ENCODE peak calls at places on chromosome 20, in five cellular contexts. C is PC-3, Z is stomach, T is lower lobe of right lung, K is body of pancreas. D is an unnamed sample.
A peak's percentile ranks its signal among the peaks of the same experiment; 100 is the strongest.

GRCh38 chr20:22686097-22686496 is 101.7 kb upstream of the FOXA2 start:
- DNase-seq in K (peak; percentile 63), Z (peak; percentile 61), T (peak; percentile 68), C (peak; percentile 82), D (peak; percentile 56)

GRCh38 chr20:1674361-1674760 is 16.8 kb upstream of the SIRPG start:
- DNase-seq in C (no peak), T (no peak), K (no peak), Z (peak; percentile 29), D (peak; percentile 20)

GRCh38 chr20:36248836-36249235 is 12.6 kb downstream of the AAR2 start:
- DNase-seq in C (peak; percentile 46), T (no peak), K (no peak), Z (no peak), D (no peak)

GRCh38 chr20:14434379-14435136 is 97.1 kb upstream of the FLRT3 start:
- DNase-seq in T (no peak), K (no peak), Z (no peak), C (peak; percentile 87), D (no peak)

GRCh38 chr20:10502098-10502526 is 67.0 kb downstream of the SLX4IP start:
- DNase-seq in C (no peak), T (no peak), Z (no peak), K (no peak), D (no peak)

GRCh38 chr20:52645822-52646221 is 326.3 kb upstream of the TSHZ2 start:
- DNase-seq in C (no peak), T (no peak), Z (no peak), K (no peak), D (no peak)

GRCh38 chr20:45402946-45403345 is 5.1 kb upstream of the DBNDD2 start:
- DNase-seq in K (no peak), T (no peak), Z (no peak), C (peak; percentile 28), D (no peak)

GRCh38 chr20:16518068-16518783 is 55.0 kb downstream of the KIF16B start:
- DNase-seq in Z (peak; percentile 52), C (peak; percentile 78), K (peak; percentile 53), T (no peak), D (no peak)

GRCh38 chr20:64001607-64002011 is 20.7 kb downstream of the PRPF6 start:
- DNase-seq in K (peak; percentile 46), T (no peak), Z (no peak), C (no peak), D (no peak)

GRCh38 chr20:60087563-60088105 is 129.4 kb downstream of the CDH26 start:
- DNase-seq in Z (no peak), K (no peak), T (no peak), C (no peak), D (no peak)

GRCh38 chr20:47454298-47455132 is 47.2 kb upstream of the NCOA3 start:
- DNase-seq in C (no peak), K (no peak), T (no peak), Z (no peak), D (no peak)

GRCh38 chr20:38460040-38460623 is 12.5 kb upstream of the RALGAPB start:
- DNase-seq in C (peak; percentile 91), T (no peak), K (peak; percentile 70), Z (no peak), D (peak; percentile 59)

GRCh38 chr20:6492396-6493055 is 275.0 kb upstream of the BMP2 start:
- DNase-seq in K (no peak), C (peak; percentile 65), Z (no peak), T (no peak), D (peak; percentile 3)

GRCh38 chr20:4896971-4897497 is 104.3 kb downstream of the SLC23A2 start:
- DNase-seq in K (no peak), C (peak; percentile 66), T (no peak), Z (no peak), D (no peak)

DNA sequence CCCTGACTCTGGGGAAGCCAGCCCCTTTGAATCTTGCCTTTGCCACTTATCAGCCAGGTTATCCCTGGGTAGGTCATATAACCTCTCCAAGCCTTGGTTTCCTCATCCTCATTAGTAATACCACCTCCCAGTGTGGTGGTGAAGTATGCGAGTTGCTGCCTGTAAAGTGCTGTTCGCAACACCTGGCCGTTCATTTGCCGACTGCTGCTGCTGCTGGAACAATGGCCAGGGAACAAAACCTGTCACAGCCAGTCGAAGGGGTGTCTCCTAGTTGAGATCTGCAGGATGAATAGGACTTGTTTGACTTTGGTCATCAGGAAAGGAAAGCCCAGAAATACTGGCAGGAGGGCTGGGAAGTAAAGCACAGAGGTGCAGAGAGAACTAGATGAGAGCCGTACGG is 6.1 kb downstream of the MANBAL start:
- DNase-seq in T (no peak), Z (no peak), K (no peak), C (peak; percentile 50), D (no peak)
- H3K4me1 ChIP-seq in T (peaks cover 45% of the 10 kb centered on the region), Z (peaks cover 43% of the 10 kb centered on the region), K (peaks cover 59% of the 10 kb centered on the region), C (peaks cover 56% of the 10 kb centered on the region), D (peaks cover 18% of the 10 kb centered on the region)

GRCh38 chr20:9215539-9215938 is 146.7 kb downstream of the PLCB4 start:
- DNase-seq in T (no peak), Z (no peak), C (peak; percentile 59), K (no peak), D (no peak)
- TF ChIP-seq CTCF in T (peak; percentile 11), Z (no peak), C (peak; percentile 84), K (no peak), D (no peak)

GRCh38 chr20:48689388-48689787 is 138.4 kb downstream of the PREX1 start:
- DNase-seq in Z (no peak), T (no peak), C (no peak), K (no peak), D (no peak)
- H3K36me3 ChIP-seq in Z (no peaks in the 10 kb centered on the region), T (peaks cover 44% of the 10 kb centered on the region), C (no peaks in the 10 kb centered on the region), K (no peaks in the 10 kb centered on the region), D (no peaks in the 10 kb centered on the region)

GRCh38 chr20:50625986-50626677 is 65.2 kb downstream of the RIPOR3 start:
- DNase-seq in C (peak; percentile 72), T (no peak), Z (peak; percentile 51), K (peak; percentile 27), D (no peak)
- H3K4me1 ChIP-seq in C (peaks cover 9% of the 10 kb centered on the region), T (no peaks in the 10 kb centered on the region), Z (peaks cover 19% of the 10 kb centered on the region), K (peaks cover 36% of the 10 kb centered on the region), D (no peaks in the 10 kb centered on the region)

GRCh38 chr20:62791301-62792181 is 4.7 kb upstream of the MRGBP start:
- DNase-seq in T (peak; percentile 68), K (peak; percentile 86), C (peak; percentile 96), Z (peak; percentile 82), D (no peak)
- TF ChIP-seq CTCF in T (peak; percentile 90), K (peak; percentile 88), C (peak; percentile 99), Z (no peak), D (peak; percentile 85)

DNA sequence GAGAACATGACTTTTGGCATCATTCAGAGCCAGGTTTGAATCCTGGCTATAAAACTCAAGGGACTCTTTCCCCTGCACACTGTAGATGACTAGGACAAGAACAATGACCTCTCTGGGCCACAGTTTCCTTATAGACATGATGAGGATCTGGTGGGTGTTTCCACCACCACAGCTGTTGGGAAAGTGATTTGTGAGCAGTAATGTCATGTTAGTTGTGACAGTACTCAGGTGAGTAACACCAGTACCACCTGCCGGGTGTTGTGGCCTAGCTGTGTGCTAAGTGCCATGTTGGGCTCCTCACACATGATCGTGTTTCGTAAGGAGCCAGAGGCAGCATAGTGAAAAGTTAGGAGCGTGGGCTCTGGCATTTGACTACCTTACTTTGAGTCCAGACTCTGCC is 24.1 kb downstream of the HM13 start:
- DNase-seq in Z (no peak), C (no peak), K (no peak), T (no peak), D (no peak)
- H3K36me3 ChIP-seq in Z (peaks cover 98% of the 10 kb centered on the region), C (peaks cover 46% of the 10 kb centered on the region), K (peaks cover 45% of the 10 kb centered on the region), T (peaks cover 88% of the 10 kb centered on the region), D (no peaks in the 10 kb centered on the region)

GRCh38 chr20:32543570-32544259 is 41.4 kb downstream of the NOL4L start:
- DNase-seq in T (no peak), Z (no peak), C (no peak), K (no peak), D (no peak)

GRCh38 chr20:32544893-32545840 is 40.0 kb downstream of the NOL4L start:
- DNase-seq in C (no peak), T (no peak), Z (no peak), K (no peak), D (no peak)

GRCh38 chr20:32546918-32547752 is 38.0 kb downstream of the NOL4L start:
- DNase-seq in C (no peak), K (no peak), T (no peak), Z (no peak), D (no peak)

GRCh38 chr20:32541917-32542615 is 43.1 kb downstream of the NOL4L start:
- DNase-seq in C (no peak), T (no peak), Z (no peak), K (no peak), D (no peak)

GRCh38 chr20:32544260-32544722 is 40.8 kb downstream of the NOL4L start:
- DNase-seq in Z (no peak), K (no peak), T (no peak), C (no peak), D (no peak)
- H3K4me1 ChIP-seq in Z (peaks cover 12% of the 10 kb centered on the region), K (no peaks in the 10 kb centered on the region), T (peaks cover 10% of the 10 kb centered on the region), C (peaks cover 11% of the 10 kb centered on the region), D (peaks cover 9% of the 10 kb centered on the region)